ENCODE peak calls at places on chromosomes 2 and 18, in seven cellular contexts. Q is fibroblast of lung; O is heart right ventricle; N is CD4-positive, alpha-beta T cell; W is PC-3; P is foreskin keratinocyte; X is psoas muscle. U is an unnamed sample.

GRCh38 chr2:191178806-191179514 is 28.2 kb upstream of the STAT4 start:
- DNase-seq in Q (peak), O (peak), N (no peak), W (peak), P (peak), X (peak), U (no peak)

GRCh38 chr2:107469437-107469995 is 357.2 kb upstream of the RGPD4 start:
- DNase-seq in Q (no peak), O (peak), N (no peak), W (no peak), P (no peak), X (no peak), U (no peak)

GRCh38 chr2:73176205-73176880 is 26.0 kb upstream of the NOTO start:
- DNase-seq in Q (no peak), O (peak), N (no peak), W (no peak), P (no peak), X (peak), U (no peak)

GRCh38 chr18:54880706-54881105 is 52.4 kb downstream of the RAB27B start:
- DNase-seq in Q (peak), O (no peak), N (no peak), W (peak), P (peak), X (no peak), U (peak)

GRCh38 chr2:235557903-235558302 is 64.1 kb downstream of the AGAP1 start:
- DNase-seq in Q (no peak), O (no peak), N (no peak), W (no peak), P (no peak), X (no peak), U (no peak)

GRCh38 chr18:70377317-70377799 is 88.5 kb downstream of the SOCS6 start:
- DNase-seq in Q (peak), O (no peak), N (no peak), W (no peak), P (no peak), X (no peak), U (no peak)

GRCh38 chr2:162591403-162592083 is 247.0 kb downstream of the KCNH7 start:
- DNase-seq in Q (no peak), O (no peak), N (no peak), W (peak), P (peak), X (no peak), U (no peak)

GRCh38 chr2:164213916-164214315 is 407.4 kb downstream of the GRB14 start:
- DNase-seq in Q (no peak), O (no peak), N (no peak), W (no peak), P (no peak), X (no peak), U (no peak)

GRCh38 chr18:73940721-73941120 is 206.9 kb downstream of the FBXO15 start:
- DNase-seq in Q (no peak), O (no peak), N (no peak), W (no peak), P (no peak), X (no peak), U (no peak)

GRCh38 chr2:191675807-191676667 is 1.9 kb upstream of the NABP1 start:
- DNase-seq in Q (no peak), O (peak), N (peak), W (no peak), P (no peak), X (peak), U (no peak)

GRCh38 chr2:201572822-201573493 is 70.3 kb downstream of the TMEM237 start:
- DNase-seq in Q (no peak), O (no peak), N (no peak), W (no peak), P (no peak), X (no peak), U (no peak)

GRCh38 chr2:174333502-174334277 is 1.1 kb upstream of the SP9 start:
- DNase-seq in Q (no peak), O (no peak), N (no peak), W (no peak), P (no peak), X (no peak), U (no peak)

GRCh38 chr2:64606495-64607363 is 47.0 kb downstream of the SERTAD2 start:
- DNase-seq in Q (peak), O (peak), N (peak), W (peak), P (peak), X (peak), U (peak)

GRCh38 chr2:200471324-200471848 is 38.5 kb downstream of the KCTD18 start:
- DNase-seq in Q (peak), O (no peak), N (no peak), W (peak), P (no peak), X (no peak), U (no peak)

GRCh38 chr2:20012032-20012281 is 511 bp downstream of the MATN3 start:
- DNase-seq in Q (no peak), O (no peak), N (no peak), W (no peak), P (no peak), X (no peak), U (no peak)

GRCh38 chr2:170812716-170813585 is 3.7 kb upstream of the GAD1 start:
- DNase-seq in Q (peak), O (no peak), N (no peak), W (peak), P (peak), X (no peak), U (peak)

GRCh38 chr2:163302141-163302540 is 433.7 kb downstream of the FIGN start:
- DNase-seq in Q (no peak), O (no peak), N (no peak), W (no peak), P (no peak), X (no peak), U (no peak)

GRCh38 chr18:55732227-55733106 is 144.5 kb upstream of the TCF4 start:
- DNase-seq in Q (peak), O (no peak), N (no peak), W (no peak), P (no peak), X (no peak), U (no peak)

GRCh38 chr2:106956416-106956815 is 70.4 kb upstream of the ST6GAL2 start:
- DNase-seq in Q (no peak), O (no peak), N (no peak), W (no peak), P (no peak), X (no peak), U (no peak)

GRCh38 chr2:219668316-219668715 is 40.9 kb downstream of the SLC4A3 start:
- DNase-seq in Q (no peak), O (no peak), N (no peak), W (no peak), P (no peak), X (no peak), U (no peak)

GRCh38 chr18:5419601-5420000 is 124.1 kb upstream of the ZBTB14 start:
- DNase-seq in Q (no peak), O (no peak), N (no peak), W (no peak), P (no peak), X (no peak), U (no peak)

GRCh38 chr2:69375494-69376353 is 11.3 kb downstream of the GFPT1 start:
- DNase-seq in Q (peak), O (no peak), N (no peak), W (peak), P (peak), X (no peak), U (no peak)

GRCh38 chr2:130162968-130163367 is 18.1 kb upstream of the CCDC74B start:
- DNase-seq in Q (no peak), O (no peak), N (no peak), W (no peak), P (no peak), X (peak), U (no peak)

GRCh38 chr2:20637147-20637546 is 13.8 kb downstream of the HS1BP3 start:
- DNase-seq in Q (no peak), O (peak), N (no peak), W (no peak), P (no peak), X (peak), U (no peak)

GRCh38 chr2:176407711-176408110 is 138.5 kb downstream of the MTX2 start:
- DNase-seq in Q (no peak), O (no peak), N (no peak), W (peak), P (no peak), X (no peak), U (no peak)

GRCh38 chr2:144771348-144771747 is 251.4 kb upstream of the ZEB2 start:
- DNase-seq in Q (no peak), O (no peak), N (no peak), W (no peak), P (no peak), X (no peak), U (no peak)

GRCh38 chr2:52629531-52629930 is 1138.1 kb upstream of the CHAC2 start:
- DNase-seq in Q (no peak), O (no peak), N (no peak), W (no peak), P (no peak), X (no peak), U (no peak)

GRCh38 chr2:208501217-208501616 is 94.6 kb downstream of the PTH2R start:
- DNase-seq in Q (no peak), O (no peak), N (no peak), W (no peak), P (peak), X (no peak), U (no peak)

GRCh38 chr2:15820283-15820591 is 120.1 kb upstream of the MYCN start:
- DNase-seq in Q (no peak), O (no peak), N (no peak), W (no peak), P (no peak), X (no peak), U (no peak)

GRCh38 chr2:204024503-204024902 is 87.9 kb downstream of the ICOS start:
- DNase-seq in Q (peak), O (no peak), N (no peak), W (peak), P (peak), X (no peak), U (no peak)

GRCh38 chr2:27249891-27250651 is 12.8 kb downstream of the SLC30A3 start:
- DNase-seq in Q (peak), O (peak), N (peak), W (peak), P (no peak), X (peak), U (no peak)

GRCh38 chr2:43541165-43541564 is 54.7 kb downstream of the THADA start:
- DNase-seq in Q (no peak), O (no peak), N (no peak), W (peak), P (peak), X (no peak), U (no peak)

GRCh38 chr2:9548506-9548905 is 7.1 kb downstream of the ADAM17 start:
- DNase-seq in Q (peak), O (no peak), N (no peak), W (no peak), P (peak), X (no peak), U (no peak)

GRCh38 chr2:118310016-118310877 is 222.0 kb downstream of the INSIG2 start:
- DNase-seq in Q (peak), O (peak), N (peak), W (no peak), P (peak), X (peak), U (no peak)
- H3K27ac ChIP-seq in Q (peak), O (no peak), N (peak), W (no peak), P (peak), X (peak), U (no peak)

DNA sequence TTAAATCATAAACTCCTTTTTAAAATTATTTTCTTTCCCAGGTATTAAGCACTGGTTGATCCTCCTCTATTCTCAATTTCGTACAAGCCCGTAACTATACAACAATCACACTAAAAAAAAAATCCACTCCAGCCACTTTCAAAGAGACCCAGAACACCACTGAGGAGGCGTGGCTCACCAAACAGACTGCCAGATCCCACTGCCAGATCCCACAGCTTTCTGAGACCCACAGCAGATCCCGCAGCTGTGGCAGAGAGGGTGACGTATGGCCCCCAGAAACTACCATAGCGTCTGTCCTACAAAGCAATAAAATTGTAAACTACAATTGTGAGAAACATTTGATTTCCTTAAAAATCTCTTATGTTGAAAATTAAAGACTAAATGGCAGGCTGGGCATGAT is 230.7 kb upstream of the PXDN start:
- DNase-seq in Q (no peak), O (no peak), N (no peak), W (no peak), P (no peak), X (no peak), U (no peak)
- H3K27ac ChIP-seq in Q (no peak), O (no peak), N (no peak), W (no peak), P (no peak), X (no peak), U (no peak)

GRCh38 chr18:75828379-75828778 is 400.9 kb upstream of the SMIM21 start:
- DNase-seq in Q (no peak), O (no peak), N (no peak), W (no peak), P (no peak), X (no peak), U (no peak)
- H3K27ac ChIP-seq in Q (no peak), O (no peak), N (no peak), W (no peak), P (no peak), X (no peak), U (no peak)

DNA sequence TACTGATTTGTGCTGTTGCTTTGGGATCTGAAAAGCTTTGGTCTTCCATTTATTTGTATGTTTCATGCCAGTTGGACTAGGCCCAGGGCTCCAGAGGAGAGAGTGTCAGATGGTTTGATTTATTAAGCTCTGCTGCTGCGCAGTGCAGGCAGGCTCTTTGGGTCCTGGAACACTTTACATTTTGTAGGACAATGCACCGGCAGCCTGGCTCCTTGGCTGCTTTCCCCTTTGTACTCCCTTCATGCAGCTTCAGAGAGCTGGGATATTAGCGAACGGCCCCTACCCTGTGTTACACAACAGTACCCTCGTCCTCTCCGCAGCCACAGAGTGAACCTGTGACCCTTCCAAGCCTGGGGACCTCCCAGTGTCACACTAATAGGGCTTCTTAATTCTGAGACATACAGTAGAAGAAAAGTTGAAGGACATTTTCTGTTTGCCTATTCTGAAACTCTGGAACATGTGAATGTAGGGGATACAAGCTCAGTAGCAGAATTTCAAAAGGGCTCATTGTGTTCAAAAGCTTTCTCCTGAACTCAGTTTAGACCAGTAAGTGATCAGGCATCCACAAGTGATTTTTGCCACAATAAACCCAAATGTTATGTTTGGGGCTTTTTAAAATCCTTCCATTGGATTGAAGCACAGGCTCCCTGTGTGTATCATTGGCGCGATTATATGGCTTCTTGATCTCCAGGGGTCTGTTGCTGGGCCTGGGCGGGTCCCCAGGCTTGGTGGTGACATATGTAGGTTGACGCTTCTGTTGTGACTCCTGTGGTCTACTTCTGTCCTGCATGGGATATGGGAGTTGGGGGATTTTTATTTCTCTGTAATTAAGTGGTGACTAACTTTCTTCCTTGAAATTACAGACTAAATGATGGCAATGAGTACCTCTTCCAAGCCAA is 56.5 kb upstream of the EML6 start:
- DNase-seq in Q (peak), O (peak), N (no peak), W (no peak), P (no peak), X (no peak), U (no peak)
- H3K27ac ChIP-seq in Q (peak), O (peak), N (no peak), W (no peak), P (no peak), X (peak), U (no peak)

GRCh38 chr2:216059233-216059834 is 22.3 kb downstream of the PECR start:
- DNase-seq in Q (no peak), O (no peak), N (no peak), W (peak), P (no peak), X (no peak), U (no peak)

GRCh38 chr2:216066255-216066654 is 15.4 kb downstream of the PECR start:
- DNase-seq in Q (peak), O (no peak), N (no peak), W (peak), P (no peak), X (no peak), U (no peak)

GRCh38 chr2:216069028-216069427 is 12.6 kb downstream of the PECR start:
- DNase-seq in Q (no peak), O (no peak), N (no peak), W (no peak), P (no peak), X (no peak), U (no peak)

GRCh38 chr2:216064014-216064630 is 17.5 kb downstream of the PECR start:
- DNase-seq in Q (no peak), O (no peak), N (no peak), W (no peak), P (no peak), X (no peak), U (no peak)

DNA sequence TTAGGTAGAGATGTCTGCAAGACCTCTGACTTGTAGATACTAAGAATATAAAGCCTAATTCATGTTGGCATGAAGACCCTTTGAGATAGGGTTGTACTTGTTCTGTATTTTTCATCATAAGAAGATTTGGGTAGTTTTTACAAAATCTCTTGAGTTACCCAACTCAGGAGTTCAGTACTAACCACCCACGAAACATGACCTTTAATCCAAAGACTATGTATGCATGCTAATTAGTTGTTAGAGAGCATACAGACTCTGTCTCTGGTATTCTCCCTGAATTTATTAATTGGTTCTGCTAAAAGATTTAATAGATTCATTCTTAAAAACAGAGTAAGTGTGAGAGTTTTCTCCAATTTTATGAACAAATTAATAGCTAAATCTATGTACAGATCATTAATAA is 16.9 kb downstream of the PECR start:
- DNase-seq in Q (no peak), O (no peak), N (no peak), W (no peak), P (no peak), X (no peak), U (no peak)
- H3K27ac ChIP-seq in Q (no peak), O (no peak), N (no peak), W (no peak), P (no peak), X (no peak), U (no peak)

U was measured in PC-9.